ENCODE peak calls at places on chromosomes 11 and 22, in four cellular contexts. P is HepG2, B is K562, E is hepatocyte. S is an unnamed sample.
A peak's percentile ranks its signal among the peaks of the same experiment; 100 is the strongest.

GRCh38 chr11:17381156-17381555 is 7.3 kb downstream of the KCNJ11 start:
- DNase-seq in P (no peak), B (no peak), E (no peak), S (no peak)

GRCh38 chr22:28207281-28208030 is 288.4 kb upstream of the PITPNB start:
- DNase-seq in P (no peak), B (no peak), E (no peak), S (no peak)

GRCh38 chr11:43736502-43737193 is 56.1 kb downstream of the HSD17B12 start:
- DNase-seq in P (peak; percentile 19), B (no peak), E (no peak), S (no peak)

GRCh38 chr11:102620858-102621561 is 4.1 kb downstream of the MMP20 start:
- DNase-seq in P (no peak), B (peak; percentile 72), E (no peak), S (no peak)

GRCh38 chr22:39959640-39960447 is at the start of gene TMA7B:
- DNase-seq in P (no peak), B (peak; percentile 68), E (peak; percentile 68), S (peak; percentile 61)

GRCh38 chr11:18987454-18988231 is 48.4 kb upstream of the MRGPRX1 start:
- DNase-seq in P (no peak), B (no peak), E (no peak), S (no peak)

GRCh38 chr11:77213589-77214428 is 85.8 kb downstream of the MYO7A start:
- DNase-seq in P (no peak), B (no peak), E (no peak), S (no peak)

GRCh38 chr11:123452799-123453198 is 22.7 kb downstream of the GRAMD1B start:
- DNase-seq in P (no peak), B (no peak), E (no peak), S (no peak)

GRCh38 chr11:58628446-58628845 is 6.0 kb downstream of the CNTF start:
- DNase-seq in P (no peak), B (no peak), E (no peak), S (peak; percentile 28)

GRCh38 chr11:61787928-61788491 is 4.4 kb downstream of the TMEM258 start:
- DNase-seq in P (peak; percentile 74), B (peak; percentile 74), E (peak; percentile 90), S (peak; percentile 79)

GRCh38 chr22:45240137-45240809 is 421 bp downstream of the KIAA0930 start:
- DNase-seq in P (no peak), B (no peak), E (no peak), S (peak; percentile 43)

GRCh38 chr11:62343822-62344609 is 6.8 kb downstream of the ASRGL1 start:
- DNase-seq in P (no peak), B (no peak), E (no peak), S (no peak)

GRCh38 chr22:19663821-19664325 is 50.4 kb upstream of the SEPTIN5 start:
- DNase-seq in P (no peak), B (peak; percentile 65), E (no peak), S (peak; percentile 31)

GRCh38 chr11:34416746-34417145 is 22.0 kb upstream of the CAT start:
- DNase-seq in P (no peak), B (no peak), E (no peak), S (no peak)

GRCh38 chr11:112364962-112365481 is 104.4 kb upstream of the PLET1 start:
- DNase-seq in P (peak; percentile 46), B (peak; percentile 23), E (peak; percentile 75), S (no peak)

GRCh38 chr11:86214710-86215109 is 29.8 kb upstream of the EED start:
- DNase-seq in P (no peak), B (no peak), E (no peak), S (no peak)

GRCh38 chr22:45879552-45879949 is 97.4 kb downstream of the WNT7B start:
- DNase-seq in P (no peak), B (no peak), E (no peak), S (no peak)

GRCh38 chr11:62610814-62611704 is 1.5 kb downstream of the EML3 start:
- DNase-seq in P (no peak), B (no peak), E (no peak), S (no peak)

GRCh38 chr22:21646608-21647590 is 4.8 kb downstream of the SDF2L1 start:
- DNase-seq in P (peak; percentile 71), B (peak; percentile 99), E (peak; percentile 89), S (peak; percentile 89)

GRCh38 chr11:75495749-75496641 is 29.7 kb downstream of the GDPD5 start:
- DNase-seq in P (peak; percentile 67), B (peak; percentile 44), E (no peak), S (peak; percentile 61)

GRCh38 chr11:113534625-113535024 is 59.4 kb upstream of the DRD2 start:
- DNase-seq in P (no peak), B (no peak), E (no peak), S (no peak)

DNA sequence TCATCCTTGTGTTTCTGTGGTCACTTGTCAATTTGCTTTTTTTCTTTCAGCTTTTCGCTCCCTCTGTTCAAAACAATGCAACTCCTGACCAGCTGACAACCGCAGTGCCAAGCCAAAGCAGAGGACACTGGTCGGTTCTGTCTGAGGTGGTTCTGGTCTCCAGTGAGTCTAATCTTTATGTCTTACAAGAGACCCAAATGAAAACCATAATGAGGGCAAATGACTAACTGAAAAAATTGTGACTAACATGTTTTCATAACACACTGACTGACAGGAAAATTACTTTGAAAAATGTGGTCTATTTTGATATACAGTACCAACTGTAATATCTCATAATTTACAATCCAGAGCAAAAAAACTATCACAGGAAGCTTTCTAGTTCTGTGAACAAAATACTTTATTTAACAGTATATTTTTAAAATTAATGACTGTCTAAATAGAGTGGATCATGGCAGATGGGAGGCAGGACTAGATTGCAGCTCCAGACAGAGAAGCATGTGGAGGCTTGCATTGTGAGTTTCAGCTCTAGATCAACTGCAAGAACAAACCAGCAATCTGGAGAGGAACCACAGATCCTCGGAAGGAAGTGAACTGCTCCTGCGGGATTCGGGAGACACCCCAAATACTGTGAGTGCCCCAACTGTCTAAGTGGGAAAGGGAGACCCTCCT is 311.8 kb downstream of the SBF2 start:
- DNase-seq in P (no peak), B (no peak), E (no peak), S (no peak)
- H2AFZ ChIP-seq in P (no peak overlapping the region), B (peak overlapping the region; percentile 79), E (no peak overlapping the region), S (no peak overlapping the region)

DNA sequence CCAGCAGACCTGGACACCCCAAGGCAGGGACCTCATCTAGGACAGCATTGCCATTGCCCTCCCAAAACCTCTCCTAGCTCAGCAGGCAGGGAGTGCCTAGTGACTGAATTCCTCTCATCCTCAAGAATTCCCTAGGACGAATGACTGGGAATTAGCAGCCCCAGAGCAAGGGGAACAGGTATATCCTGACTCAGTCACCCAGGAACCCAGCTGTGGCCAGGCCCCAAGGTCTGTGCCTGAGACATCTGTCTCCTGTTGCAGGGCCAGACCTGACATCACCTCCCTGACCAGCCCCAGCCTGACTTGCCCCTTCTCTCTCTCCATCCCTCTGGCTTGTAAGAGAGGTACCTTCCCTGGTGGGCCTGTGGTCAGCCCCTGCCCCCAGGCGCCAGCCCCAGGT is 39.0 kb upstream of the SUSD2 start:
- DNase-seq in P (no peak), B (no peak), E (no peak), S (no peak)
- H3K27ac ChIP-seq in P (no peak overlapping the region), B (no peak overlapping the region), E (no peak overlapping the region), S (no peak overlapping the region)

GRCh38 chr11:2445107-2445947 is 519 bp downstream of the KCNQ1 start:
- DNase-seq in P (no peak), B (no peak), E (no peak), S (peak; percentile 36)
- TF ChIP-seq EZH2 in P (no peak), B (no peak), E (no peak), S (peak; percentile 92)

GRCh38 chr11:90635886-90636285 is 413.0 kb upstream of the CHORDC1 start:
- DNase-seq in P (peak; percentile 4), B (no peak), E (no peak), S (no peak)
- H2AFZ ChIP-seq in P (no peak overlapping the region), B (no peak overlapping the region), E (no peak overlapping the region), S (no peak overlapping the region)

DNA sequence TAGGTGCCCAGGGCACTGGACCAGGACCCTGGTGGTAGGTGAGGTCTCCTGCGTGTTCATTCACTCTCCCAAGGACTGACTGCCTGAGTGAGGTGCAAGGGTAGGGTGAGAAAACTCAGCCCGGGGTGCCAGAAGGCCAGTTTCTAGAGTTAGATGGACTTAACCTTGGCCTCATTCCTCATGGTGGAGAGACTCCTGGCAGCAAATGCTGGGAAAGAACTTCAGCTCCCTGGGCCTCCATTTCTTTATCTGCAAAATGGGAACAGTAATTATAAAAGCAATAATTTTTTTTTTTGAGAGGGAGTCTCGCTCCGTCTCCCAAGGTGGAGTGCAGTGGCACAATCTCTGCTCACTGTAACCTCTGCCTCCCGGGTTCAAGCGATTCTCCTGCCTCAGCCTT is 47.7 kb downstream of the TRIOBP start:
- DNase-seq in P (no peak), B (no peak), E (no peak), S (no peak)
- H3K27ac ChIP-seq in P (peak overlapping the region; percentile 13), B (no peak overlapping the region), E (peak overlapping the region; percentile 64), S (no peak overlapping the region)